ENCODE peak calls at places on chromosomes 16 and 17, in ten cellular contexts. One of them, this sample, is unnamed.

GRCh38 chr17:59377410-59377809 is 46.0 kb downstream of the YPEL2 start:
- DNase-seq in uterus: no peak
- DNase-seq in H9: no peak
- DNase-seq in AG04449: no peak
- DNase-seq in GM13976: no peak
- DNase-seq in brain microvascular endothelial cell: no peak
- DNase-seq in body of pancreas: no peak
- DNase-seq in adrenal gland: no peak
- DNase-seq in Panc1: no peak
- DNase-seq in HFF-Myc: no peak
- DNase-seq in this sample: peak

GRCh38 chr17:67574658-67575293 is 143.0 kb upstream of the NOL11 start:
- DNase-seq in uterus: no peak
- DNase-seq in H9: no peak
- DNase-seq in AG04449: no peak
- DNase-seq in GM13976: peak
- DNase-seq in brain microvascular endothelial cell: no peak
- DNase-seq in body of pancreas: no peak
- DNase-seq in adrenal gland: peak
- DNase-seq in Panc1: no peak
- DNase-seq in HFF-Myc: no peak
- DNase-seq in this sample: no peak

GRCh38 chr17:46795379-46795952 is 23.0 kb downstream of the WNT3 start:
- DNase-seq in uterus: no peak
- DNase-seq in H9: no peak
- DNase-seq in AG04449: no peak
- DNase-seq in GM13976: no peak
- DNase-seq in brain microvascular endothelial cell: peak
- DNase-seq in body of pancreas: no peak
- DNase-seq in adrenal gland: no peak
- DNase-seq in Panc1: no peak
- DNase-seq in HFF-Myc: no peak
- DNase-seq in this sample: peak

GRCh38 chr16:57863434-57864160 is 61.3 kb upstream of the KIFC3 start:
- DNase-seq in uterus: peak
- DNase-seq in H9: peak
- DNase-seq in AG04449: peak
- DNase-seq in GM13976: no peak
- DNase-seq in brain microvascular endothelial cell: peak
- DNase-seq in body of pancreas: peak
- DNase-seq in adrenal gland: peak
- DNase-seq in Panc1: peak
- DNase-seq in HFF-Myc: peak
- DNase-seq in this sample: peak

GRCh38 chr16:56513972-56514371 is 5.9 kb downstream of the BBS2 start:
- DNase-seq in uterus: peak
- DNase-seq in H9: peak
- DNase-seq in AG04449: peak
- DNase-seq in GM13976: peak
- DNase-seq in brain microvascular endothelial cell: peak
- DNase-seq in body of pancreas: peak
- DNase-seq in adrenal gland: peak
- DNase-seq in Panc1: peak
- DNase-seq in HFF-Myc: no peak
- DNase-seq in this sample: peak

GRCh38 chr17:47696717-47697642 is 3.0 kb downstream of the TBKBP1 start:
- DNase-seq in uterus: peak
- DNase-seq in H9: peak
- DNase-seq in AG04449: no peak
- DNase-seq in GM13976: no peak
- DNase-seq in brain microvascular endothelial cell: no peak
- DNase-seq in body of pancreas: no peak
- DNase-seq in adrenal gland: no peak
- DNase-seq in Panc1: no peak
- DNase-seq in HFF-Myc: no peak
- DNase-seq in this sample: no peak

GRCh38 chr16:73186752-73187151 is 138.8 kb upstream of the ZFHX3 start:
- DNase-seq in uterus: no peak
- DNase-seq in H9: no peak
- DNase-seq in AG04449: no peak
- DNase-seq in GM13976: no peak
- DNase-seq in brain microvascular endothelial cell: no peak
- DNase-seq in body of pancreas: no peak
- DNase-seq in adrenal gland: no peak
- DNase-seq in Panc1: no peak
- DNase-seq in HFF-Myc: no peak
- DNase-seq in this sample: no peak

GRCh38 chr17:13746379-13746778 is 144.7 kb upstream of the HS3ST3A1 start:
- DNase-seq in uterus: no peak
- DNase-seq in H9: no peak
- DNase-seq in AG04449: no peak
- DNase-seq in GM13976: no peak
- DNase-seq in brain microvascular endothelial cell: no peak
- DNase-seq in body of pancreas: no peak
- DNase-seq in adrenal gland: no peak
- DNase-seq in Panc1: no peak
- DNase-seq in HFF-Myc: no peak
- DNase-seq in this sample: no peak

GRCh38 chr17:79684132-79684985 is 46.4 kb upstream of the ENPP7 start:
- DNase-seq in uterus: no peak
- DNase-seq in H9: no peak
- DNase-seq in AG04449: no peak
- DNase-seq in GM13976: no peak
- DNase-seq in brain microvascular endothelial cell: no peak
- DNase-seq in body of pancreas: no peak
- DNase-seq in adrenal gland: no peak
- DNase-seq in Panc1: no peak
- DNase-seq in HFF-Myc: no peak
- DNase-seq in this sample: no peak

GRCh38 chr16:82563401-82563800 is 63.4 kb upstream of the CDH13 start:
- DNase-seq in uterus: no peak
- DNase-seq in H9: no peak
- DNase-seq in AG04449: no peak
- DNase-seq in GM13976: no peak
- DNase-seq in brain microvascular endothelial cell: no peak
- DNase-seq in body of pancreas: no peak
- DNase-seq in adrenal gland: no peak
- DNase-seq in Panc1: no peak
- DNase-seq in HFF-Myc: no peak
- DNase-seq in this sample: no peak

DNA sequence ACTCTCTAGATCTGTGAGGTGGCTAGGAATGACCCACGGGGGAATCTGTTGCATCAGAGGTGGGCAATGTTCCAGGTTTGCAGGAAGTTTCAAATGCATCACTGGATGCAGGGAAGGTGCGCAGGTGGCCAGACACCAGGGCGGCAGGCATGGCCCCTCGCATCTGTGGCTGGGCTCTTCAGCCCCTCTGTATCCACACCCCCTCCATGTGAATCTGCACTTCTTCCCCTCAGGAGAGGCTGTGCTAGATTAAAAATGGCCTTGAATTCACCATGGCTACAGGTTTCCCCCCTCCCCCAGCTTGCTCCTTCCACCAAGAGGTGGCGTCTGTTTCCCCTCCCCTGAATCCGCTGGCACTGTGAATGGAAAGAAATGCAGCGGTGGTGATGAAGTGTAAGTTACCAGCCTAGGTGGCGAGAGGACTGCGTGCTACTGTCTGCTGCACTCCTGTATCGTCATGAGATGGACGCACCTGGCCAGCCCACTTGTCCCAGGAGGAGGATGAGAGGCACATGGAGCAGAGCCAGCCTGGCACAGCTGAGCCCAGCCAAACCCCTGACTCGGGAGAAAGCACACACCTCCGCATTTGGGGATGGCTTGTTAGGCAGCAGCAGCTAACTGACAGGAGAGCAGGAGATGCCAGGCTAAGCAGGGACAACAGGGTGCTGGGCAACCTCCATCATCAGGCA is 26.3 kb downstream of the TNFRSF13B start:
- DNase-seq in uterus: no peak
- DNase-seq in H9: peak
- DNase-seq in AG04449: no peak
- DNase-seq in GM13976: no peak
- DNase-seq in brain microvascular endothelial cell: no peak
- DNase-seq in body of pancreas: peak
- DNase-seq in adrenal gland: peak
- DNase-seq in Panc1: no peak
- DNase-seq in HFF-Myc: no peak
- DNase-seq in this sample: no peak
- TF ChIP-seq CTCF in uterus: no peak
- TF ChIP-seq CTCF in H9: peak
- TF ChIP-seq CTCF in AG04449: no peak
- TF ChIP-seq CTCF in GM13976: no peak
- TF ChIP-seq CTCF in brain microvascular endothelial cell: peak
- TF ChIP-seq CTCF in body of pancreas: no peak
- TF ChIP-seq CTCF in adrenal gland: no peak
- TF ChIP-seq CTCF in Panc1: no peak
- TF ChIP-seq CTCF in HFF-Myc: no peak
- TF ChIP-seq CTCF in this sample: no peak

GRCh38 chr16:50680907-50681885 is at the start of gene SNX20:
- DNase-seq in uterus: no peak
- DNase-seq in H9: no peak
- DNase-seq in AG04449: no peak
- DNase-seq in GM13976: peak
- DNase-seq in brain microvascular endothelial cell: no peak
- DNase-seq in body of pancreas: peak
- DNase-seq in adrenal gland: no peak
- DNase-seq in Panc1: no peak
- DNase-seq in HFF-Myc: no peak
- DNase-seq in this sample: no peak

GRCh38 chr16:50677351-50677750 is 3.8 kb downstream of the SNX20 start:
- DNase-seq in uterus: no peak
- DNase-seq in H9: peak
- DNase-seq in AG04449: no peak
- DNase-seq in GM13976: peak
- DNase-seq in brain microvascular endothelial cell: no peak
- DNase-seq in body of pancreas: no peak
- DNase-seq in adrenal gland: no peak
- DNase-seq in Panc1: no peak
- DNase-seq in HFF-Myc: no peak
- DNase-seq in this sample: no peak

GRCh38 chr16:50680556-50680893 is 587 bp downstream of the SNX20 start:
- DNase-seq in uterus: no peak
- DNase-seq in H9: no peak
- DNase-seq in AG04449: no peak
- DNase-seq in GM13976: no peak
- DNase-seq in brain microvascular endothelial cell: no peak
- DNase-seq in body of pancreas: no peak
- DNase-seq in adrenal gland: no peak
- DNase-seq in Panc1: no peak
- DNase-seq in HFF-Myc: no peak
- DNase-seq in this sample: no peak

GRCh38 chr16:50679266-50679665 is 1.8 kb downstream of the SNX20 start:
- DNase-seq in uterus: no peak
- DNase-seq in H9: no peak
- DNase-seq in AG04449: no peak
- DNase-seq in GM13976: no peak
- DNase-seq in brain microvascular endothelial cell: no peak
- DNase-seq in body of pancreas: no peak
- DNase-seq in adrenal gland: no peak
- DNase-seq in Panc1: no peak
- DNase-seq in HFF-Myc: no peak
- DNase-seq in this sample: no peak

GRCh38 chr16:50679676-50680555 is 1.2 kb downstream of the SNX20 start:
- DNase-seq in uterus: no peak
- DNase-seq in H9: no peak
- DNase-seq in AG04449: no peak
- DNase-seq in GM13976: no peak
- DNase-seq in brain microvascular endothelial cell: no peak
- DNase-seq in body of pancreas: no peak
- DNase-seq in adrenal gland: no peak
- DNase-seq in Panc1: no peak
- DNase-seq in HFF-Myc: no peak
- DNase-seq in this sample: no peak
- TF ChIP-seq CTCF in uterus: no peak
- TF ChIP-seq CTCF in H9: no peak
- TF ChIP-seq CTCF in AG04449: no peak
- TF ChIP-seq CTCF in GM13976: no peak
- TF ChIP-seq CTCF in brain microvascular endothelial cell: no peak
- TF ChIP-seq CTCF in body of pancreas: no peak
- TF ChIP-seq CTCF in adrenal gland: no peak
- TF ChIP-seq CTCF in Panc1: no peak
- TF ChIP-seq CTCF in HFF-Myc: no peak
- TF ChIP-seq CTCF in this sample: no peak

GRCh38 chr17:50593321-50593720 is 32.8 kb downstream of the CACNA1G start:
- DNase-seq in uterus: no peak
- DNase-seq in H9: peak
- DNase-seq in AG04449: no peak
- DNase-seq in GM13976: no peak
- DNase-seq in brain microvascular endothelial cell: no peak
- DNase-seq in body of pancreas: peak
- DNase-seq in adrenal gland: no peak
- DNase-seq in Panc1: no peak
- DNase-seq in HFF-Myc: no peak
- DNase-seq in this sample: no peak

GRCh38 chr17:50598487-50598886 is 36.2 kb upstream of the ABCC3 start:
- DNase-seq in uterus: no peak
- DNase-seq in H9: no peak
- DNase-seq in AG04449: no peak
- DNase-seq in GM13976: no peak
- DNase-seq in brain microvascular endothelial cell: no peak
- DNase-seq in body of pancreas: no peak
- DNase-seq in adrenal gland: no peak
- DNase-seq in Panc1: no peak
- DNase-seq in HFF-Myc: no peak
- DNase-seq in this sample: no peak

GRCh38 chr17:50594931-50595330 is 34.4 kb downstream of the CACNA1G start:
- DNase-seq in uterus: no peak
- DNase-seq in H9: no peak
- DNase-seq in AG04449: no peak
- DNase-seq in GM13976: no peak
- DNase-seq in brain microvascular endothelial cell: no peak
- DNase-seq in body of pancreas: no peak
- DNase-seq in adrenal gland: no peak
- DNase-seq in Panc1: no peak
- DNase-seq in HFF-Myc: no peak
- DNase-seq in this sample: no peak

GRCh38 chr17:50594040-50594618 is 33.6 kb downstream of the CACNA1G start:
- DNase-seq in uterus: no peak
- DNase-seq in H9: no peak
- DNase-seq in AG04449: no peak
- DNase-seq in GM13976: no peak
- DNase-seq in brain microvascular endothelial cell: no peak
- DNase-seq in body of pancreas: no peak
- DNase-seq in adrenal gland: no peak
- DNase-seq in Panc1: no peak
- DNase-seq in HFF-Myc: no peak
- DNase-seq in this sample: no peak

GRCh38 chr17:50596191-50597037 is 35.9 kb downstream of the CACNA1G start:
- DNase-seq in uterus: no peak
- DNase-seq in H9: peak
- DNase-seq in AG04449: no peak
- DNase-seq in GM13976: no peak
- DNase-seq in brain microvascular endothelial cell: no peak
- DNase-seq in body of pancreas: no peak
- DNase-seq in adrenal gland: no peak
- DNase-seq in Panc1: no peak
- DNase-seq in HFF-Myc: no peak
- DNase-seq in this sample: no peak
- TF ChIP-seq CTCF in uterus: no peak
- TF ChIP-seq CTCF in H9: peak
- TF ChIP-seq CTCF in AG04449: peak
- TF ChIP-seq CTCF in GM13976: no peak
- TF ChIP-seq CTCF in brain microvascular endothelial cell: peak
- TF ChIP-seq CTCF in body of pancreas: no peak
- TF ChIP-seq CTCF in adrenal gland: peak
- TF ChIP-seq CTCF in Panc1: no peak
- TF ChIP-seq CTCF in HFF-Myc: peak
- TF ChIP-seq CTCF in this sample: peak

GRCh38 chr16:67668495-67669157 is 2.0 kb downstream of the C16orf86 start:
- DNase-seq in uterus: no peak
- DNase-seq in H9: no peak
- DNase-seq in AG04449: no peak
- DNase-seq in GM13976: no peak
- DNase-seq in brain microvascular endothelial cell: no peak
- DNase-seq in body of pancreas: no peak
- DNase-seq in adrenal gland: no peak
- DNase-seq in Panc1: no peak
- DNase-seq in HFF-Myc: no peak
- DNase-seq in this sample: no peak
- TF ChIP-seq CTCF in uterus: no peak
- TF ChIP-seq CTCF in H9: peak
- TF ChIP-seq CTCF in AG04449: no peak
- TF ChIP-seq CTCF in GM13976: peak
- TF ChIP-seq CTCF in brain microvascular endothelial cell: peak
- TF ChIP-seq CTCF in body of pancreas: no peak
- TF ChIP-seq CTCF in adrenal gland: no peak
- TF ChIP-seq CTCF in Panc1: no peak
- TF ChIP-seq CTCF in HFF-Myc: peak
- TF ChIP-seq CTCF in this sample: peak